ENCODE peak calls at places on chromosomes 5 and 9, in five cellular contexts. G, H, X, U and A are unnamed samples.

GRCh38 chr5:135269828-135270545 is 129.0 kb downstream of the MACROH2A1 start:
- DNase-seq in G (no peak), H (peak; percentile 89), U (no peak), X (no peak), A (peak; percentile 74)

GRCh38 chr9:121239071-121239470 is 28.9 kb upstream of the GSN start:
- DNase-seq in G (no peak), X (no peak), H (peak; percentile 19), U (no peak), A (peak; percentile 90)

GRCh38 chr9:16530669-16531461 is 339.6 kb downstream of the BNC2 start:
- DNase-seq in H (peak; percentile 61), U (no peak), G (peak; percentile 46), X (no peak), A (no peak)

GRCh38 chr9:134329576-134329855 is 3.3 kb downstream of the RXRA start:
- DNase-seq in U (no peak), H (no peak), G (no peak), X (peak; percentile 60), A (no peak)

GRCh38 chr5:135578305-135578684 is 496 bp downstream of the CXCL14 start:
- DNase-seq in X (no peak), H (no peak), U (no peak), G (no peak), A (no peak)

GRCh38 chr9:107215381-107215780 is 67.7 kb upstream of the RAD23B start:
- DNase-seq in G (no peak), X (no peak), U (no peak), H (peak; percentile 47), A (peak; percentile 26)

GRCh38 chr9:90988318-90988717 is 186.7 kb downstream of the SYK start:
- DNase-seq in G (no peak), U (no peak), X (no peak), H (peak; percentile 65), A (no peak)

GRCh38 chr5:149702607-149702952 is 27.5 kb upstream of the PPARGC1B start:
- DNase-seq in X (no peak), G (no peak), U (no peak), H (no peak), A (no peak)

GRCh38 chr5:76351577-76351976 is 51.5 kb upstream of the IQGAP2 start:
- DNase-seq in H (no peak), U (no peak), X (no peak), G (no peak), A (no peak)

GRCh38 chr5:150434502-150434901 is 15.0 kb downstream of the RPS14 start:
- DNase-seq in X (no peak), G (no peak), H (peak; percentile 98), U (no peak), A (peak; percentile 86)

GRCh38 chr9:135711411-135711810 is 9.4 kb downstream of the KCNT1 start:
- DNase-seq in U (no peak), G (no peak), H (no peak), X (no peak), A (no peak)

GRCh38 chr5:116137544-116138378 is 52.9 kb downstream of the COMMD10 start:
- DNase-seq in H (peak; percentile 62), G (no peak), X (no peak), U (no peak), A (peak; percentile 56)

GRCh38 chr9:2464624-2465023 is 157.0 kb upstream of the VLDLR start:
- DNase-seq in G (no peak), H (no peak), U (no peak), X (no peak), A (no peak)

GRCh38 chr5:96901384-96901783 is 25.1 kb downstream of the ERAP2 start:
- DNase-seq in X (no peak), U (no peak), H (no peak), G (no peak), A (no peak)
- TF ChIP-seq CTCF in X (no peak), U (no peak), H (peak; percentile 7), G (no peak), A (no peak)

GRCh38 chr9:126287467-126287866 is 39.2 kb upstream of the MVB12B start:
- DNase-seq in G (no peak), U (no peak), H (no peak), X (no peak), A (no peak)
- TF ChIP-seq CTCF in G (no peak), U (no peak), H (no peak), X (no peak), A (no peak)

GRCh38 chr9:124675261-124676158 is 95.6 kb downstream of the NR6A1 start:
- DNase-seq in X (no peak), H (no peak), U (no peak), G (no peak), A (peak; percentile 25)
- TF ChIP-seq CTCF in X (no peak), H (no peak), U (no peak), G (no peak), A (peak; percentile 15)

GRCh38 chr5:20245432-20245974 is 257.5 kb upstream of the CDH18 start:
- DNase-seq in G (no peak), X (no peak), U (no peak), H (no peak), A (no peak)

GRCh38 chr5:20248102-20248501 is 260.1 kb upstream of the CDH18 start:
- DNase-seq in U (no peak), H (no peak), X (no peak), G (no peak), A (no peak)
- TF ChIP-seq CTCF in U (no peak), H (no peak), X (no peak), G (no peak), A (no peak)

DNA sequence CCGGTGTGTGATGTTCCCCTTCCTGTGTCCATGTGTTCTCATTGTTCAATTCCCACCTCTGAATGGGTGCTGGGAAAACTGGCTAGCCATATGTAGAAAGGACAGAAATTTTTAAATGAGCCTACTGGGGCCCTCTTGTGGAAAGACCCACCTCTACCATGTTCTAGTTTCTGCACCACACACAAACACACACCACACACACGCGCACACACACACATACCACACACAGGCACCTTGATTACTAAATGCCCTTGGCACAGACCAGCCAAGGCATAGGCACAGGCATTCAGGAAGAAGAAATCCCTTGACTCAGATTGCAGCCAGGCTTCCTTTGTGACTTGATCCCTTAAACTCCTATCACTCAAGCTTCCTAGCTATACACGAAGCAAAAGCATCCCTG is 60.5 kb downstream of the SIL1 start:
- DNase-seq in U (no peak), H (peak; percentile 26), G (no peak), X (no peak), A (peak; percentile 53)
- TF ChIP-seq CTCF in U (no peak), H (peak; percentile 37), G (no peak), X (no peak), A (peak; percentile 41)